ENCODE peak calls at places on chromosomes 11 and 22, in seven cellular contexts. Z is progenitor cell of endocrine pancreas, G is IMR-90, T is AG04450, K is body of pancreas, C is PC-3, J is nephron progenitor cell. L is an unnamed sample.

GRCh38 chr11:28632338-28632737 is 524.1 kb downstream of the METTL15 start:
- DNase-seq in Z (no peak), G (peak; percentile 55), T (no peak), K (no peak), C (peak; percentile 89), J (no peak), L (no peak)

GRCh38 chr11:83641511-83641910 is 355.3 kb upstream of the CCDC90B start:
- DNase-seq in Z (no peak), G (peak; percentile 6), T (no peak), K (no peak), C (no peak), J (no peak), L (no peak)

GRCh38 chr11:77198440-77198849 is 70.4 kb downstream of the MYO7A start:
- DNase-seq in Z (no peak), G (peak; percentile 10), T (no peak), K (peak; percentile 11), C (peak; percentile 43), J (peak; percentile 47), L (peak; percentile 34)

GRCh38 chr22:19867617-19868016 is 12.9 kb upstream of the GNB1L start:
- DNase-seq in Z (no peak), G (no peak), T (no peak), K (no peak), C (no peak), J (no peak), L (no peak)

GRCh38 chr11:57237204-57237681 is at the start of gene APLNR:
- DNase-seq in Z (no peak), G (no peak), T (no peak), K (no peak), C (no peak), J (peak; percentile 32), L (no peak)

GRCh38 chr11:66419825-66420224 is 1.0 kb upstream of the NPAS4 start:
- DNase-seq in Z (no peak), G (no peak), T (no peak), K (no peak), C (no peak), J (peak; percentile 56), L (no peak)

GRCh38 chr22:19937616-19938473 is 3.7 kb upstream of the COMT start:
- DNase-seq in Z (no peak), G (peak; percentile 35), T (no peak), K (no peak), C (no peak), J (no peak), L (no peak)

GRCh38 chr22:37559901-37560681 is at the start of gene CDC42EP1:
- DNase-seq in Z (peak; percentile 41), G (peak; percentile 36), T (no peak), K (peak; percentile 71), C (peak; percentile 54), J (peak; percentile 66), L (peak; percentile 71)

GRCh38 chr11:87353904-87354303 is 316.2 kb downstream of the TMEM135 start:
- DNase-seq in Z (no peak), G (no peak), T (no peak), K (no peak), C (no peak), J (no peak), L (no peak)

GRCh38 chr11:130817608-130817944 is 98.7 kb downstream of the SNX19 start:
- DNase-seq in Z (no peak), G (peak; percentile 86), T (peak; percentile 68), K (no peak), C (no peak), J (no peak), L (no peak)

GRCh38 chr22:36544107-36544620 is 15.2 kb upstream of the EIF3D start:
- DNase-seq in Z (no peak), G (peak; percentile 74), T (no peak), K (no peak), C (peak; percentile 22), J (no peak), L (no peak)

GRCh38 chr22:35411112-35411511 is 11.2 kb downstream of the MCM5 start:
- DNase-seq in Z (no peak), G (no peak), T (no peak), K (no peak), C (no peak), J (no peak), L (no peak)

GRCh38 chr11:126304457-126305072 is 705 bp downstream of the DCPS start:
- DNase-seq in Z (no peak), G (no peak), T (no peak), K (no peak), C (no peak), J (no peak), L (no peak)

GRCh38 chr11:126305699-126306098 is 1.8 kb downstream of the DCPS start:
- DNase-seq in Z (no peak), G (no peak), T (no peak), K (no peak), C (no peak), J (no peak), L (no peak)

GRCh38 chr11:126310229-126310991 is 6.5 kb downstream of the DCPS start:
- DNase-seq in Z (peak; percentile 69), G (peak; percentile 74), T (no peak), K (peak; percentile 69), C (peak; percentile 87), J (peak; percentile 83), L (peak; percentile 76)

GRCh38 chr11:126308271-126308671 is 4.4 kb downstream of the DCPS start:
- DNase-seq in Z (no peak), G (no peak), T (no peak), K (no peak), C (peak; percentile 50), J (no peak), L (no peak)

GRCh38 chr11:126307706-126308105 is 3.8 kb downstream of the DCPS start:
- DNase-seq in Z (no peak), G (peak; percentile 58), T (no peak), K (no peak), C (peak; percentile 84), J (peak; percentile 50), L (peak; percentile 15)
- TF ChIP-seq CTCF in Z (peak; percentile 54), G (peak; percentile 56), T (peak; percentile 61), K (peak; percentile 46), C (peak; percentile 84), J (peak; percentile 44), L (peak; percentile 17)

DNA sequence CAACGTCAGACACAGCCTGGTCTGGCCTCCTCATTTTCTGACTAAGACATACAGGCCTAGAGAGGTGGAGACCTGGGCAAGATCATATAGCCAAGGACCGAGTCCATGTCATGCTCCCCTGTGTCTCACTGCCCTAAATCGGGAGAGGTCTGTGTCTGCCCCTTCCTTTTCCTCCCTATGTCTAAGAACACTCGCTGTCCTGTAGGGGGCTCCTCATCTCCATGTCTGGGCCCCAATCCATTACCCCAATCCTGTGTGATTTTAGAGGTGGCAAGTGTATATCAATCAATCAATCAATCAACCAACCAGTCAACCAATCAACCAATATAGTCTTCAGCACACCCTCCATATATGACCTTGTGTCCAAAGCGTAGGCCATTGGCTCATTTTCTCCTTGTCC is 125.7 kb downstream of the KIRREL3 start:
- DNase-seq in Z (no peak), G (no peak), T (no peak), K (no peak), C (no peak), J (no peak), L (no peak)
- TF ChIP-seq CTCF in Z (no peak), G (no peak), T (no peak), K (no peak), C (no peak), J (no peak), L (no peak)

GRCh38 chr11:9604134-9604533 is 30.7 kb downstream of the WEE1 start:
- DNase-seq in Z (no peak), G (peak; percentile 26), T (no peak), K (no peak), C (no peak), J (no peak), L (no peak)
- TF ChIP-seq CTCF in Z (no peak), G (no peak), T (no peak), K (no peak), C (no peak), J (no peak), L (no peak)

DNA sequence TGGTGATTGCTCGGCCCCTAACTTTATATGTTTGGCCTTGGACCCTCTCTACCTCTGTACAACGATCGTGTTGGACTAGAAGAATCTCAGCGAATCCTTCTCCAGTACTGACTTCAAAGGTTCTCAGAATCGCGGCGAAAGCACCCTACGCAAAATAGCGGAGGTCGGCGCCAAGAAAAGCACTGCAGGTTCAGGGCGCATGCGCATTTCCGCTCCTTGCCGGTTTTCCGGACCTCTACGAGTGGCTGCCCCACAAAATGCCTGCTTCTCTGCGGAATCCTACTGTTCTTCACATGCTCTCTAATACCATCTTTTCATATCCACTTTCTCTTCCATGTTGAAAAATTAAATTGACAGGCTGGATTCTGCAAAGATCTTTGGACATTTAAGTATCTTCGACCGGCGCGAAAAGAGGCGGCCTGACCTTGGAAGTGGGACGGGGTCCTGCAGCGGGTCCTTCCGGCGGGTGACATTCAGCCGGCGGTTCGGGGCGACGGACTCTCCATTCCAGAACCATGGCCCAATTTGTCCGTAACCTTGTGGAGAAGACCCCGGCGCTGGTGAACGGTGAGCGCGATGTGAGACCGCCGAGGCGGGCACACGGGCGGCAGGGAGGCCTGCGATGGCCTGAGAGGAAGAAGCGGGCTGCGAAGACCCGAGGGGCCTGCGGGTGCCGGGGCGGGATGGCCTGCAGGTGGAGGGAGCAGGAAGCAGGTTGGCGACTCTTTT is at the start of gene ATP5MG:
- DNase-seq in Z (peak; percentile 70), G (peak; percentile 86), T (peak; percentile 72), K (peak; percentile 92), C (peak; percentile 95), J (peak; percentile 90), L (peak; percentile 77)
- TF ChIP-seq CTCF in Z (peak; percentile 19), G (no peak), T (peak; percentile 20), K (no peak), C (peak; percentile 19), J (no peak), L (no peak)

L was measured in Calu3.